ENCODE peak calls at places on chromosomes 11 and 22, in four cellular contexts. T, O, C and G are unnamed samples.

GRCh38 chr22:29733362-29734322 is 13.8 kb downstream of the CABP7 start:
- DNase-seq in T (no peak), O (no peak), C (no peak), G (no peak)

GRCh38 chr22:30695871-30696655 is 1.4 kb downstream of the OSBP2 start:
- DNase-seq in T (no peak), O (no peak), C (no peak), G (no peak)

GRCh38 chr11:82225502-82225901 is 508.2 kb downstream of the FAM181B start:
- DNase-seq in T (no peak), O (no peak), C (no peak), G (no peak)

GRCh38 chr22:36701166-36701713 is 2.3 kb downstream of the CACNG2 start:
- DNase-seq in T (no peak), O (no peak), C (no peak), G (no peak)

GRCh38 chr22:27220349-27220748 is 563.0 kb downstream of the MIAT start:
- DNase-seq in T (peak; percentile 83), O (peak; percentile 5), C (no peak), G (no peak)

GRCh38 chr11:77672276-77672675 is 34.7 kb upstream of the CLNS1A start:
- DNase-seq in T (peak; percentile 89), O (peak; percentile 97), C (peak; percentile 22), G (no peak)

GRCh38 chr11:130999086-130999485 is 82.8 kb upstream of the SNX19 start:
- DNase-seq in T (peak; percentile 24), O (peak; percentile 28), C (no peak), G (no peak)

GRCh38 chr11:12914401-12914912 is 94.7 kb upstream of the RASSF10 start:
- DNase-seq in T (no peak), O (no peak), C (peak; percentile 82), G (no peak)

GRCh38 chr11:115717215-115717584 is 213.0 kb upstream of the CADM1 start:
- DNase-seq in T (no peak), O (no peak), C (no peak), G (no peak)

GRCh38 chr11:36774603-36775002 is 176.6 kb upstream of the RAG2 start:
- DNase-seq in T (peak; percentile 71), O (peak; percentile 20), C (no peak), G (no peak)

GRCh38 chr22:43535741-43536140 is 123.9 kb downstream of the MPPED1 start:
- DNase-seq in T (peak; percentile 9), O (no peak), C (no peak), G (no peak)

GRCh38 chr22:47665151-47665550 is 902.7 kb downstream of the TBC1D22A start:
- DNase-seq in T (no peak), O (no peak), C (no peak), G (no peak)

GRCh38 chr11:104573431-104573830 is 324.8 kb downstream of the CASP12 start:
- DNase-seq in T (peak; percentile 43), O (peak; percentile 90), C (no peak), G (no peak)

GRCh38 chr11:96483550-96483949 is 93.7 kb downstream of the JRKL start:
- DNase-seq in T (no peak), O (no peak), C (no peak), G (no peak)